ENCODE peak calls at places on chromosome 1, in eight cellular contexts. F is WTC11, C is NCI-H226, H is BE2C, R is hypothalamus, V is brain microvascular endothelial cell, L is NCI-H748 treated with DMSO at 0.1 percent for 48 hours, M is LoVo. D is an unnamed sample.

GRCh38 chr1:238642231-238642630 is 744.1 kb upstream of the CHRM3 start:
- DNase-seq in F (no peak), L (no peak), R (no peak), V (peak; percentile 49), M (no peak), C (peak; percentile 31), H (no peak), D (no peak)

GRCh38 chr1:64136749-64137568 is 66.5 kb upstream of the UBE2U start:
- DNase-seq in C (peak; percentile 71), R (peak; percentile 56), H (peak; percentile 67), V (peak; percentile 95), F (peak; percentile 84), M (peak; percentile 66), L (peak; percentile 38), D (peak; percentile 80)

GRCh38 chr1:56958526-56958925 is 7.3 kb downstream of the C8B start:
- DNase-seq in L (no peak), C (no peak), H (peak; percentile 76), F (no peak), V (peak; percentile 42), M (no peak), R (no peak), D (no peak)

GRCh38 chr1:100455478-100456072 is 82.4 kb upstream of the GPR88 start:
- DNase-seq in L (no peak), F (no peak), H (no peak), C (no peak), R (no peak), M (peak; percentile 23), V (no peak), D (no peak)

GRCh38 chr1:24639094-24639493 is 4.0 kb upstream of the SRRM1 start:
- DNase-seq in R (no peak), L (no peak), C (no peak), M (no peak), H (no peak), V (no peak), F (no peak), D (no peak)

GRCh38 chr1:51506537-51506936 is 12.5 kb downstream of the EPS15 start:
- DNase-seq in H (no peak), V (peak; percentile 40), F (no peak), R (no peak), L (no peak), M (no peak), C (no peak), D (no peak)

GRCh38 chr1:225670356-225670755 is 17.4 kb upstream of the ENAH start:
- DNase-seq in F (no peak), L (no peak), V (no peak), H (no peak), C (no peak), M (no peak), R (no peak), D (no peak)

GRCh38 chr1:222768592-222768991 is 31.6 kb downstream of the FAM177B start:
- DNase-seq in R (no peak), M (no peak), H (no peak), L (no peak), C (no peak), V (no peak), F (no peak), D (no peak)

GRCh38 chr1:234542211-234542850 is 63.4 kb upstream of the TARBP1 start:
- DNase-seq in V (no peak), R (no peak), F (no peak), C (no peak), M (no peak), H (no peak), L (no peak), D (no peak)